ENCODE peak calls at places on chromosomes 16 and 17, in six cellular contexts. O, Z, V, E, R and A are unnamed samples.

GRCh38 chr16:82340531-82340930 is 170.5 kb upstream of the MPHOSPH6 start:
- DNase-seq in E (no peak), Z (no peak), R (no peak), V (no peak), O (no peak), A (no peak)

GRCh38 chr16:17556276-17557052 is 85.7 kb upstream of the XYLT1 start:
- DNase-seq in R (no peak), Z (peak; percentile 38), V (no peak), O (no peak), E (peak; percentile 57), A (no peak)

GRCh38 chr17:44115585-44116415 is 7.6 kb downstream of the HDAC5 start:
- DNase-seq in R (peak; percentile 53), V (no peak), E (peak; percentile 36), Z (peak; percentile 59), O (no peak), A (no peak)

GRCh38 chr16:2231016-2231931 is 5.0 kb upstream of the DNASE1L2 start:
- DNase-seq in R (no peak), Z (no peak), V (no peak), O (no peak), E (no peak), A (no peak)

GRCh38 chr17:36918260-36918691 is 19.0 kb upstream of the LHX1 start:
- DNase-seq in V (no peak), E (no peak), R (no peak), Z (no peak), O (no peak), A (no peak)

GRCh38 chr16:25040543-25040942 is 25.4 kb upstream of the ARHGAP17 start:
- DNase-seq in O (no peak), Z (no peak), R (no peak), E (no peak), V (no peak), A (no peak)

GRCh38 chr17:75565066-75565465 is 22.5 kb upstream of the MYO15B start:
- DNase-seq in E (no peak), R (peak; percentile 87), Z (no peak), O (no peak), V (no peak), A (no peak)

GRCh38 chr17:57832299-57832698 is 17.5 kb downstream of the MRPS23 start:
- DNase-seq in E (no peak), O (no peak), R (no peak), V (no peak), Z (no peak), A (no peak)